ENCODE peak calls at places on chromosome 10, in six cellular contexts. One of them, this sample, is unnamed.

GRCh38 chr10:131313377-131313776 is 1.9 kb upstream of the TCERG1L start:
- DNase-seq in GM23338: no peak
- DNase-seq in HCT116: no peak
- DNase-seq in hepatocyte: no peak
- DNase-seq in neural progenitor cell: no peak
- DNase-seq in MM.1S: no peak
- DNase-seq in this sample: no peak

GRCh38 chr10:50396491-50397311 is 145.4 kb upstream of the ASAH2 start:
- DNase-seq in GM23338: no peak
- DNase-seq in HCT116: no peak
- DNase-seq in hepatocyte: no peak
- DNase-seq in neural progenitor cell: no peak
- DNase-seq in MM.1S: no peak
- DNase-seq in this sample: peak

GRCh38 chr10:96509017-96509641 is 4.6 kb downstream of the TLL2 start:
- DNase-seq in GM23338: peak
- DNase-seq in HCT116: no peak
- DNase-seq in hepatocyte: no peak
- DNase-seq in neural progenitor cell: peak
- DNase-seq in MM.1S: no peak
- DNase-seq in this sample: no peak

GRCh38 chr10:85602306-85602705 is 764.3 kb downstream of the GRID1 start:
- DNase-seq in GM23338: no peak
- DNase-seq in HCT116: no peak
- DNase-seq in hepatocyte: no peak
- DNase-seq in neural progenitor cell: no peak
- DNase-seq in MM.1S: no peak
- DNase-seq in this sample: no peak

GRCh38 chr10:16941865-16942264 is 124.6 kb upstream of the RSU1 start:
- DNase-seq in GM23338: no peak
- DNase-seq in HCT116: no peak
- DNase-seq in hepatocyte: no peak
- DNase-seq in neural progenitor cell: no peak
- DNase-seq in MM.1S: no peak
- DNase-seq in this sample: no peak

GRCh38 chr10:110657968-110658691 is 14.0 kb downstream of the RBM20 start:
- DNase-seq in GM23338: no peak
- DNase-seq in HCT116: no peak
- DNase-seq in hepatocyte: no peak
- DNase-seq in neural progenitor cell: no peak
- DNase-seq in MM.1S: no peak
- DNase-seq in this sample: no peak

GRCh38 chr10:31099664-31100063 is 68.0 kb upstream of the ZNF438 start:
- DNase-seq in GM23338: no peak
- DNase-seq in HCT116: peak
- DNase-seq in hepatocyte: peak
- DNase-seq in neural progenitor cell: no peak
- DNase-seq in MM.1S: no peak
- DNase-seq in this sample: peak

GRCh38 chr10:86649471-86650150 is 4.7 kb upstream of the OPN4 start:
- DNase-seq in GM23338: no peak
- DNase-seq in HCT116: no peak
- DNase-seq in hepatocyte: no peak
- DNase-seq in neural progenitor cell: no peak
- DNase-seq in MM.1S: no peak
- DNase-seq in this sample: no peak

GRCh38 chr10:100791254-100792058 is 46.1 kb downstream of the PAX2 start:
- DNase-seq in GM23338: no peak
- DNase-seq in HCT116: no peak
- DNase-seq in hepatocyte: peak
- DNase-seq in neural progenitor cell: no peak
- DNase-seq in MM.1S: no peak
- DNase-seq in this sample: no peak

GRCh38 chr10:119533473-119533872 is 9.0 kb downstream of the RGS10 start:
- DNase-seq in GM23338: no peak
- DNase-seq in HCT116: no peak
- DNase-seq in hepatocyte: no peak
- DNase-seq in neural progenitor cell: no peak
- DNase-seq in MM.1S: no peak
- DNase-seq in this sample: no peak

GRCh38 chr10:95474228-95475002 is 86.8 kb downstream of the SORBS1 start:
- DNase-seq in GM23338: peak
- DNase-seq in HCT116: no peak
- DNase-seq in hepatocyte: peak
- DNase-seq in neural progenitor cell: no peak
- DNase-seq in MM.1S: no peak
- DNase-seq in this sample: no peak

GRCh38 chr10:77424257-77424656 is 213.4 kb downstream of the KCNMA1 start:
- DNase-seq in GM23338: no peak
- DNase-seq in HCT116: no peak
- DNase-seq in hepatocyte: no peak
- DNase-seq in neural progenitor cell: no peak
- DNase-seq in MM.1S: no peak
- DNase-seq in this sample: no peak

GRCh38 chr10:48791267-48791928 is 106.7 kb downstream of the WDFY4 start:
- DNase-seq in GM23338: no peak
- DNase-seq in HCT116: no peak
- DNase-seq in hepatocyte: no peak
- DNase-seq in neural progenitor cell: no peak
- DNase-seq in MM.1S: no peak
- DNase-seq in this sample: no peak

GRCh38 chr10:20598590-20598989 is 298.5 kb downstream of the NEBL start:
- DNase-seq in GM23338: peak
- DNase-seq in HCT116: no peak
- DNase-seq in hepatocyte: peak
- DNase-seq in neural progenitor cell: no peak
- DNase-seq in MM.1S: no peak
- DNase-seq in this sample: peak

GRCh38 chr10:69929575-69929974 is 123.1 kb upstream of the MACROH2A2 start:
- DNase-seq in GM23338: peak
- DNase-seq in HCT116: no peak
- DNase-seq in hepatocyte: no peak
- DNase-seq in neural progenitor cell: no peak
- DNase-seq in MM.1S: no peak
- DNase-seq in this sample: no peak

GRCh38 chr10:94103192-94103591 is 109.5 kb downstream of the PLCE1 start:
- DNase-seq in GM23338: no peak
- DNase-seq in HCT116: no peak
- DNase-seq in hepatocyte: no peak
- DNase-seq in neural progenitor cell: no peak
- DNase-seq in MM.1S: no peak
- DNase-seq in this sample: no peak

GRCh38 chr10:98567396-98567795 is 120.7 kb upstream of the HPS1 start:
- DNase-seq in GM23338: no peak
- DNase-seq in HCT116: no peak
- DNase-seq in hepatocyte: no peak
- DNase-seq in neural progenitor cell: no peak
- DNase-seq in MM.1S: no peak
- DNase-seq in this sample: no peak

GRCh38 chr10:25047902-25048301 is 31.5 kb downstream of the THNSL1 start:
- DNase-seq in GM23338: no peak
- DNase-seq in HCT116: no peak
- DNase-seq in hepatocyte: no peak
- DNase-seq in neural progenitor cell: no peak
- DNase-seq in MM.1S: no peak
- DNase-seq in this sample: peak

GRCh38 chr10:32386623-32387022 is 39.7 kb upstream of the EPC1 start:
- DNase-seq in GM23338: no peak
- DNase-seq in HCT116: no peak
- DNase-seq in hepatocyte: no peak
- DNase-seq in neural progenitor cell: no peak
- DNase-seq in MM.1S: no peak
- DNase-seq in this sample: peak

GRCh38 chr10:69904533-69904932 is 102.8 kb downstream of the COL13A1 start:
- DNase-seq in GM23338: no peak
- DNase-seq in HCT116: no peak
- DNase-seq in hepatocyte: no peak
- DNase-seq in neural progenitor cell: no peak
- DNase-seq in MM.1S: no peak
- DNase-seq in this sample: no peak

GRCh38 chr10:89553064-89553734 is 17.8 kb upstream of the SLC16A12 start:
- DNase-seq in GM23338: no peak
- DNase-seq in HCT116: peak
- DNase-seq in hepatocyte: peak
- DNase-seq in neural progenitor cell: no peak
- DNase-seq in MM.1S: no peak
- DNase-seq in this sample: peak
- TF ChIP-seq EZH2phosphoT487 in GM23338: no peak
- TF ChIP-seq EZH2phosphoT487 in HCT116: no peak
- TF ChIP-seq EZH2phosphoT487 in hepatocyte: no peak
- TF ChIP-seq EZH2phosphoT487 in neural progenitor cell: no peak
- TF ChIP-seq EZH2phosphoT487 in MM.1S: no peak
- TF ChIP-seq EZH2phosphoT487 in this sample: no peak

DNA sequence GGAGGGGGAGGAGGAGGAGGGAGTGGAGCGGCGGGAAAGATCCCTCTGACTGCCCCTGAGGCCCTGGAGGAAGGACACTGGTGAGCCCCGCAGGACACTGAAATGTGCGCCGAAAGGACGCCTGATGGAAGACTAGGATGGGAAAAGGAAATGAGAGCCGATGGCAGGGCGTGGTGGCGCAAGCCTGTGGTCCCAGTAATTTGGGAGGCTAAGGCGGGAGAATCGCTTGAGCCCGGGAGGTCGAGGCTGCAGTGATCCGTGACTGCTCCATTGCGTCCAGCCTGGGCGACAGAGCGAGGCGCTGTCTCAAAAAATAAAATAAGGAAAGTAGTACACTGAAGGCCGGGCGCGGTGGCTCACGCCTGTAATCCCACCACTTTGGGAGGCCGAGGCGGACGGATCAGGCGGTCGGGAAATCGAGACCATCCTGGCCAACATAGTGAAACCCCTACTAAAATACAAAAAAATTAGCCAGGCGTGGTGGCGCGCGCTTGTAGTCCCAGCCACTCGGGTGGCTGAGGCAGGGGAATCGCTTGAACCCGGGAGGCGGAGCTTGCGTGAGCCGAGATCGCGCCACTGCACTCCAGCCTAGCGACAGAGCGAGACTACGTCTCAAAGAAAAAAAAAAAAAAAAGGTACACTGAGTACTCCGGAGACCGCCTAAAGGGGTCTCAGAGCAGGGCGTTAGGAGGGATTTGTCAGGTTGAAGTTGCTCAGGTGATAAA is 561 bp upstream of the HNRNPF start:
- DNase-seq in GM23338: no peak
- DNase-seq in HCT116: no peak
- DNase-seq in hepatocyte: no peak
- DNase-seq in neural progenitor cell: no peak
- DNase-seq in MM.1S: peak
- DNase-seq in this sample: peak
- TF ChIP-seq EZH2phosphoT487 in GM23338: no peak
- TF ChIP-seq EZH2phosphoT487 in HCT116: no peak
- TF ChIP-seq EZH2phosphoT487 in hepatocyte: no peak
- TF ChIP-seq EZH2phosphoT487 in neural progenitor cell: no peak
- TF ChIP-seq EZH2phosphoT487 in MM.1S: no peak
- TF ChIP-seq EZH2phosphoT487 in this sample: no peak

GRCh38 chr10:79298403-79299244 is 48.6 kb upstream of the PPIF start:
- DNase-seq in GM23338: no peak
- DNase-seq in HCT116: peak
- DNase-seq in hepatocyte: peak
- DNase-seq in neural progenitor cell: no peak
- DNase-seq in MM.1S: no peak
- DNase-seq in this sample: peak
- TF ChIP-seq EZH2phosphoT487 in GM23338: no peak
- TF ChIP-seq EZH2phosphoT487 in HCT116: no peak
- TF ChIP-seq EZH2phosphoT487 in hepatocyte: no peak
- TF ChIP-seq EZH2phosphoT487 in neural progenitor cell: no peak
- TF ChIP-seq EZH2phosphoT487 in MM.1S: no peak
- TF ChIP-seq EZH2phosphoT487 in this sample: no peak

GRCh38 chr10:45421231-45422097 is 47.4 kb downstream of the ALOX5 start:
- DNase-seq in GM23338: no peak
- DNase-seq in HCT116: no peak
- DNase-seq in hepatocyte: no peak
- DNase-seq in neural progenitor cell: peak
- DNase-seq in MM.1S: peak
- DNase-seq in this sample: no peak
- TF ChIP-seq EZH2phosphoT487 in GM23338: no peak
- TF ChIP-seq EZH2phosphoT487 in HCT116: no peak
- TF ChIP-seq EZH2phosphoT487 in hepatocyte: no peak
- TF ChIP-seq EZH2phosphoT487 in neural progenitor cell: no peak
- TF ChIP-seq EZH2phosphoT487 in MM.1S: no peak
- TF ChIP-seq EZH2phosphoT487 in this sample: no peak

GRCh38 chr10:104035817-104036384 is 49.8 kb downstream of the COL17A1 start:
- DNase-seq in GM23338: no peak
- DNase-seq in HCT116: no peak
- DNase-seq in hepatocyte: no peak
- DNase-seq in neural progenitor cell: no peak
- DNase-seq in MM.1S: no peak
- DNase-seq in this sample: no peak

GRCh38 chr10:104038958-104039752 is 46.5 kb downstream of the COL17A1 start:
- DNase-seq in GM23338: no peak
- DNase-seq in HCT116: no peak
- DNase-seq in hepatocyte: no peak
- DNase-seq in neural progenitor cell: no peak
- DNase-seq in MM.1S: no peak
- DNase-seq in this sample: no peak

GRCh38 chr10:104038537-104038936 is 47.1 kb downstream of the COL17A1 start:
- DNase-seq in GM23338: no peak
- DNase-seq in HCT116: no peak
- DNase-seq in hepatocyte: no peak
- DNase-seq in neural progenitor cell: no peak
- DNase-seq in MM.1S: no peak
- DNase-seq in this sample: no peak

GRCh38 chr10:104036518-104037260 is 49.0 kb downstream of the COL17A1 start:
- DNase-seq in GM23338: no peak
- DNase-seq in HCT116: no peak
- DNase-seq in hepatocyte: no peak
- DNase-seq in neural progenitor cell: no peak
- DNase-seq in MM.1S: no peak
- DNase-seq in this sample: no peak

GRCh38 chr10:104037261-104037951 is 48.3 kb downstream of the COL17A1 start:
- DNase-seq in GM23338: no peak
- DNase-seq in HCT116: no peak
- DNase-seq in hepatocyte: no peak
- DNase-seq in neural progenitor cell: no peak
- DNase-seq in MM.1S: no peak
- DNase-seq in this sample: no peak
- TF ChIP-seq EZH2phosphoT487 in GM23338: no peak
- TF ChIP-seq EZH2phosphoT487 in HCT116: no peak
- TF ChIP-seq EZH2phosphoT487 in hepatocyte: no peak
- TF ChIP-seq EZH2phosphoT487 in neural progenitor cell: no peak
- TF ChIP-seq EZH2phosphoT487 in MM.1S: no peak
- TF ChIP-seq EZH2phosphoT487 in this sample: no peak

GRCh38 chr10:128221128-128221527 is 94.9 kb upstream of the MKI67 start:
- DNase-seq in GM23338: no peak
- DNase-seq in HCT116: no peak
- DNase-seq in hepatocyte: no peak
- DNase-seq in neural progenitor cell: no peak
- DNase-seq in MM.1S: no peak
- DNase-seq in this sample: no peak
- TF ChIP-seq EZH2phosphoT487 in GM23338: no peak
- TF ChIP-seq EZH2phosphoT487 in HCT116: no peak
- TF ChIP-seq EZH2phosphoT487 in hepatocyte: no peak
- TF ChIP-seq EZH2phosphoT487 in neural progenitor cell: no peak
- TF ChIP-seq EZH2phosphoT487 in MM.1S: no peak
- TF ChIP-seq EZH2phosphoT487 in this sample: no peak

GRCh38 chr10:132696204-132696603 is 89.7 kb downstream of the NKX6-2 start:
- DNase-seq in GM23338: no peak
- DNase-seq in HCT116: no peak
- DNase-seq in hepatocyte: no peak
- DNase-seq in neural progenitor cell: no peak
- DNase-seq in MM.1S: no peak
- DNase-seq in this sample: no peak
- TF ChIP-seq EZH2phosphoT487 in GM23338: no peak
- TF ChIP-seq EZH2phosphoT487 in HCT116: no peak
- TF ChIP-seq EZH2phosphoT487 in hepatocyte: no peak
- TF ChIP-seq EZH2phosphoT487 in neural progenitor cell: no peak
- TF ChIP-seq EZH2phosphoT487 in MM.1S: no peak
- TF ChIP-seq EZH2phosphoT487 in this sample: no peak

This sample was measured in PC-3.